ENCODE peak calls at places on chromosome 5, in six cellular contexts. H is AG04450; V is HCT116; L is CD8-positive, alpha-beta memory T cell; P is fibroblast of lung; T is heart left ventricle. O is an unnamed sample.

GRCh38 chr5:15009420-15009819 is 137.8 kb upstream of the ANKH start:
- DNase-seq in V (peak; percentile 51), T (no peak), H (no peak), L (no peak), P (peak; percentile 79), O (peak; percentile 78)

GRCh38 chr5:458547-459353 is 15.8 kb downstream of the EXOC3 start:
- DNase-seq in P (peak; percentile 65), H (no peak), T (peak; percentile 28), V (no peak), L (no peak), O (no peak)

GRCh38 chr5:177537389-177538361 is 16.7 kb downstream of the FAM193B start:
- DNase-seq in L (no peak), H (peak; percentile 76), P (peak; percentile 85), V (no peak), T (no peak), O (peak; percentile 93)

GRCh38 chr5:106174903-106175302 is 1495.8 kb downstream of the EFNA5 start:
- DNase-seq in L (no peak), T (no peak), P (peak; percentile 14), H (no peak), V (no peak), O (no peak)

GRCh38 chr5:82365744-82366228 is 87.6 kb upstream of the RPS23 start:
- DNase-seq in V (peak; percentile 89), T (no peak), P (peak; percentile 87), H (no peak), L (no peak), O (no peak)

GRCh38 chr5:150322202-150322601 is 19.5 kb upstream of the ARSI start:
- DNase-seq in L (no peak), T (no peak), P (peak; percentile 82), V (no peak), H (no peak), O (peak; percentile 51)

GRCh38 chr5:135245521-135246499 is 153.2 kb downstream of the MACROH2A1 start:
- DNase-seq in L (no peak), V (no peak), T (no peak), H (no peak), P (peak; percentile 80), O (peak; percentile 64)

GRCh38 chr5:40383719-40384651 is 295.7 kb upstream of the PTGER4 start:
- DNase-seq in P (peak; percentile 56), L (no peak), T (no peak), H (peak; percentile 44), V (no peak), O (no peak)

GRCh38 chr5:120405291-120405864 is 58.7 kb upstream of the PRR16 start:
- DNase-seq in H (no peak), P (peak; percentile 85), T (no peak), V (no peak), L (no peak), O (peak; percentile 66)

GRCh38 chr5:93990504-93991085 is 249.2 kb upstream of the POU5F2 start:
- DNase-seq in L (no peak), T (no peak), H (no peak), P (no peak), V (no peak), O (no peak)

GRCh38 chr5:56838409-56839039 is 23.2 kb downstream of the MAP3K1 start:
- DNase-seq in L (peak; percentile 44), P (peak; percentile 64), T (no peak), H (peak; percentile 26), V (no peak), O (peak; percentile 49)

GRCh38 chr5:176647870-176648466 is 684 bp downstream of the TSPAN17 start:
- DNase-seq in L (peak; percentile 26), T (peak; percentile 77), H (no peak), V (no peak), P (peak; percentile 17), O (peak; percentile 63)

GRCh38 chr5:24598926-24599325 is 45.9 kb downstream of the CDH10 start:
- DNase-seq in T (no peak), H (no peak), V (no peak), L (no peak), P (no peak), O (no peak)

GRCh38 chr5:160342413-160342941 is 27.9 kb downstream of the C1QTNF2 start:
- DNase-seq in L (no peak), P (peak; percentile 83), V (no peak), T (no peak), H (no peak), O (no peak)

GRCh38 chr5:82595083-82595482 is 316.9 kb upstream of the RPS23 start:
- DNase-seq in P (no peak), L (no peak), H (no peak), V (no peak), T (no peak), O (no peak)

GRCh38 chr5:43497311-43498104 is 13.8 kb upstream of the TMEM267 start:
- DNase-seq in V (no peak), L (no peak), P (no peak), H (no peak), T (no peak), O (no peak)

GRCh38 chr5:65086234-65086886 is 317.6 kb downstream of the CWC27 start:
- DNase-seq in H (no peak), V (no peak), P (peak; percentile 61), L (no peak), T (no peak), O (no peak)

GRCh38 chr5:68110264-68110663 is 105.3 kb upstream of the PIK3R1 start:
- DNase-seq in L (no peak), V (no peak), H (no peak), T (no peak), P (no peak), O (no peak)

GRCh38 chr5:84227221-84227620 is 157.5 kb downstream of the EDIL3 start:
- DNase-seq in T (no peak), V (no peak), H (no peak), L (no peak), P (peak; percentile 45), O (no peak)

GRCh38 chr5:133691448-133691847 is 79.1 kb upstream of the FSTL4 start:
- DNase-seq in V (no peak), P (peak; percentile 76), L (no peak), T (no peak), H (no peak), O (no peak)

GRCh38 chr5:10704949-10705621 is 55.9 kb downstream of the DAP start:
- DNase-seq in P (peak; percentile 87), L (no peak), H (peak; percentile 59), T (no peak), V (peak; percentile 70), O (no peak)

GRCh38 chr5:158553195-158553945 is 546.3 kb downstream of the EBF1 start:
- DNase-seq in T (no peak), P (peak; percentile 63), L (no peak), H (no peak), V (no peak), O (no peak)

GRCh38 chr5:119327018-119327417 is 28.8 kb upstream of the TNFAIP8 start:
- DNase-seq in T (no peak), H (no peak), V (no peak), L (no peak), P (peak; percentile 47), O (no peak)

GRCh38 chr5:154320690-154321089 is 125.1 kb upstream of the SAP30L start:
- DNase-seq in V (no peak), H (no peak), P (no peak), T (no peak), L (no peak), O (no peak)

GRCh38 chr5:131515348-131515747 is 119.7 kb downstream of the RAPGEF6 start:
- DNase-seq in P (no peak), V (no peak), L (no peak), H (no peak), T (no peak), O (no peak)

GRCh38 chr5:131511934-131512333 is 123.1 kb downstream of the RAPGEF6 start:
- DNase-seq in V (no peak), T (no peak), H (no peak), P (no peak), L (no peak), O (no peak)

GRCh38 chr5:131509811-131510210 is 125.2 kb downstream of the RAPGEF6 start:
- DNase-seq in H (no peak), L (no peak), V (no peak), T (no peak), P (no peak), O (no peak)

GRCh38 chr5:131513780-131514179 is 121.2 kb downstream of the RAPGEF6 start:
- DNase-seq in T (no peak), L (no peak), P (no peak), H (no peak), V (no peak), O (no peak)

GRCh38 chr5:131514316-131515275 is 120.4 kb downstream of the RAPGEF6 start:
- DNase-seq in V (no peak), T (no peak), P (peak; percentile 27), L (peak; percentile 39), H (no peak), O (peak; percentile 30)
- H3K27ac ChIP-seq in V (no peak overlapping the region), T (peak overlapping the region; percentile 56), P (no peak overlapping the region), L (peak overlapping the region; percentile 57), H (no peak overlapping the region), O (no peak overlapping the region)

GRCh38 chr5:141306630-141307029 is 2.8 kb upstream of the SLC25A2 start:
- DNase-seq in P (no peak), H (no peak), V (no peak), T (no peak), L (no peak), O (no peak)
- H3K9me3 ChIP-seq in P (no peaks in the 10 kb centered on the region), H (peaks cover 43% of the 10 kb centered on the region), V (no peaks in the 10 kb centered on the region), T (peaks cover 3% of the 10 kb centered on the region), L (peaks cover 37% of the 10 kb centered on the region), O (peaks cover 50% of the 10 kb centered on the region)

DNA sequence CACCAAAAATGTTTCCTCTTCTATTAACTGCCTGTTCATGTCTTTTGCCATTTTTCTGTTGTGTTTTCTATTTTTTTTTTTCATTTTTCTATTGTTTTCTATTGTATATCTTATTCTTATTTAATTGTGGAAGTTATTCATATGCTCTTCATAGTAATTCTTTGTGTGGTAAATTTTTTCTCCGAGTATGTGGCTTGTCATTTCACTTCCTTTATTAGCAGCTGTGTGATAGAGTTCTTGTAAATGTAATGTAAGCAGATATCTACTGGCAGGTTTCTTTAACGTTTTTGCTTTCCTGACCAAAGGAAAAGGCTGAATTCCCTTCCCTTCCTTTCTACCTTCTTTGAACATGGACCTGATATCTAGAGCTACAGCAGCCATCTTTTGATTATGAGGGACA is 5.8 kb upstream of the PLPP1 start:
- DNase-seq in T (no peak), V (no peak), L (no peak), P (no peak), H (no peak), O (no peak)
- H3K4me3 ChIP-seq in T (no peak overlapping the region), V (no peak overlapping the region), L (no peak overlapping the region), P (no peak overlapping the region), H (no peak overlapping the region), O (no peak overlapping the region)

GRCh38 chr5:146243217-146243616 is 39.8 kb downstream of the RBM27 start:
- DNase-seq in V (no peak), P (no peak), L (no peak), T (no peak), H (no peak), O (no peak)

GRCh38 chr5:146238973-146239372 is 35.6 kb downstream of the RBM27 start:
- DNase-seq in L (no peak), P (peak; percentile 15), H (no peak), V (no peak), T (no peak), O (no peak)

DNA sequence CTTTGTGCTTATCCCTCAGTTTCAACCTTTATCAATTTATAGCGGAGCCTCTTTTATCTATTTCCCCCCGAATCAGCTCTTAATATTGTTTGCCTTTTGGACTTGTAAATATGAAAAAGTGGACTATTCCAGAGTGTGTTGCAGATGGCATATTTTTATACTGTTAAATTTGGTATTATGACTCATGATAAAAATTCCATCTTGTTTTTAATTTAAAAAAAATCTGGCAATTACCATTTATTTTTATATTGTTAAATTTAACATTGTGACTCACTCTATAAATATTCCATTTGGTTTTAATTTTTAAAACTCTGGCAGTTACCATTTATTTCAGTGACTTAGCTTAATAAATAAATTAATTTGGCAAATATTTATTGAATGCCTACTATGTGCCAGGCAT is 37.5 kb downstream of the RBM27 start:
- DNase-seq in L (no peak), T (no peak), P (peak; percentile 7), V (no peak), H (no peak), O (no peak)
- H3K27ac ChIP-seq in L (no peak overlapping the region), T (no peak overlapping the region), P (no peak overlapping the region), V (no peak overlapping the region), H (no peak overlapping the region), O (no peak overlapping the region)

O was measured in SJSA1.